ENCODE peak calls at places on chromosomes 16 and 17, in five cellular contexts. U is AG04450, H is ascending aorta, N is psoas muscle, J is tibial artery. D is an unnamed sample.
A peak's percentile ranks its signal among the peaks of the same experiment; 100 is the strongest.

GRCh38 chr17:1005361-1005946 is 8.5 kb downstream of the TIMM22 start:
- DNase-seq in N (peak; percentile 53), U (no peak), H (peak; percentile 83), J (peak; percentile 72), D (peak; percentile 20)

GRCh38 chr16:19555938-19556778 is 655 bp downstream of the VPS35L start:
- DNase-seq in U (no peak), H (no peak), N (no peak), J (no peak), D (peak; percentile 37)

GRCh38 chr16:85568519-85568918 is 44.6 kb upstream of the GSE1 start:
- DNase-seq in J (peak; percentile 74), H (no peak), N (no peak), U (no peak), D (no peak)

GRCh38 chr17:13728751-13729150 is 127.0 kb upstream of the HS3ST3A1 start:
- DNase-seq in J (no peak), H (no peak), N (no peak), U (no peak), D (no peak)

GRCh38 chr16:75377971-75378386 is 55.3 kb downstream of the CFDP1 start:
- DNase-seq in U (peak; percentile 63), J (no peak), H (no peak), N (no peak), D (peak; percentile 100)

GRCh38 chr17:29140631-29141483 is 39.3 kb downstream of the MYO18A start:
- DNase-seq in U (no peak), H (peak; percentile 73), J (no peak), N (no peak), D (peak; percentile 52)

GRCh38 chr16:87461466-87461975 is 31.3 kb downstream of the ZCCHC14 start:
- DNase-seq in H (peak; percentile 78), N (peak; percentile 37), U (no peak), J (peak; percentile 68), D (peak; percentile 52)

GRCh38 chr17:71441098-71441497 is 679.7 kb upstream of the SOX9 start:
- DNase-seq in U (peak; percentile 57), N (no peak), J (no peak), H (no peak), D (peak; percentile 82)

GRCh38 chr16:80976946-80977345 is 29.7 kb downstream of the CMC2 start:
- DNase-seq in U (no peak), H (no peak), N (no peak), J (no peak), D (no peak)

GRCh38 chr16:31428638-31429247 is 583 bp upstream of the COX6A2 start:
- DNase-seq in U (no peak), J (no peak), H (no peak), N (no peak), D (no peak)

GRCh38 chr17:10327640-10328039 is 45.2 kb downstream of the MYH13 start:
- DNase-seq in H (peak; percentile 76), N (peak; percentile 75), J (peak; percentile 85), U (no peak), D (peak; percentile 76)

GRCh38 chr16:85176541-85177447 is 64.5 kb upstream of the CIBAR2 start:
- DNase-seq in H (no peak), J (no peak), U (no peak), N (no peak), D (peak; percentile 61)

GRCh38 chr17:60421273-60422161 is 772 bp upstream of the CHCT1 start:
- DNase-seq in J (peak; percentile 67), H (peak; percentile 83), U (no peak), N (peak; percentile 78), D (peak; percentile 55)
- TF ChIP-seq CTCF in J (peak; percentile 86), H (peak; percentile 95), U (peak; percentile 81), N (peak; percentile 84), D (peak; percentile 81)

GRCh38 chr17:77145209-77145608 is 4.4 kb downstream of the SEC14L1 start:
- DNase-seq in H (peak; percentile 11), N (no peak), J (no peak), U (no peak), D (no peak)

GRCh38 chr17:77147357-77147801 is 6.6 kb downstream of the SEC14L1 start:
- DNase-seq in N (no peak), H (no peak), J (no peak), U (no peak), D (no peak)

GRCh38 chr17:77146882-77147281 is 6.1 kb downstream of the SEC14L1 start:
- DNase-seq in H (no peak), N (no peak), J (no peak), U (no peak), D (no peak)

GRCh38 chr17:77144227-77144626 is 3.5 kb downstream of the SEC14L1 start:
- DNase-seq in N (no peak), J (no peak), H (no peak), U (no peak), D (no peak)

DNA sequence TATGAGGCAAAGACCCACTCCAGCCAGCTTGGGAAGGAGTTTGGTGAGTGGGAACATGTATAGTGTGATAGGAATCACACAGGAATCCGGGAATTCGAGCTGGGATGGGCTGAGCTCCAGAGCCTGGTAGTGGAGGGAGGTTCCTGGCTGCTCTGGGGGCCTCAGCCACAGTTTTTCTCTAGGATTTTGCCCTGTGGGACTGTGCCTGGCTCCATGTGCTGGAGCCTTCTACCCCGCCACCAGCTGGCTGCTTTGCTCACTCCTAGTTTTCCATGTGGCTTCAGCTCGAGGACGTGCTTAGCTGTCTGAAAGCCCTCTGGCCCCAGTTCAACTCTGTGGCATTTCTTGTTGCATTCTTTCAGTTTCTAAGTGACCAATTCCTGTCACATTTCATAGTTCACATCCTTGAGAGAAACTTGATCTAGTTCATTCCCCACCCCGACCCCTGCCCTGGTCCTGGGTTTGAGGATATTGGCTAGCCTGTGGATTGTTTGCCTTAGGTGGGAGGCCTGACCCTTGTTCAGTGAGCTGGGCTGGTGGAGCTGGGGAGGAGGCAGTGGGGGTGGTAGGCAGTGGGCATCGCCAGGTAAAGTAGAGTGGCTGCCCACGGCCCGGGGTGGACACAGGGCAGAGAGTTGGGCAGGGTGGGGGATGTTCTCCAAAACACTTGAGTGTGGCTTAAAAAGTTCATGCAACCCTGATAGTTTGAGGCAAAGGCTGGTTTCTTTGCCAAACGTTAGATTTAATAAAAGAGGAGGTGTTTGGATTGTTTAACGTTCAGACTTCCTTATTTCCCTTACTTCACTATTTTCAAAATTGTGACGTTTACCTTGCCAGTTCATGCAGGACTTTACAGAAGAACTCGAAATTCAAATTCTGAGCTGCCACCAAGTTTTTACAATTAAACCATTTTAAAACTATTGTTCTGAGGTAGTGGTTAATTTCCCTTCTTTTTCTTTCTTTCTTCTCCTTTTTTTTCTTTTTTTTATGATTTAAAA is 5.2 kb downstream of the SEC14L1 start:
- DNase-seq in J (peak; percentile 76), U (no peak), N (peak; percentile 69), H (peak; percentile 88), D (peak; percentile 88)
- H3K4me3 ChIP-seq in J (peak overlapping the region; percentile 29), U (no peak overlapping the region), N (peak overlapping the region; percentile 54), H (peak overlapping the region; percentile 44), D (peak overlapping the region; percentile 17)

DNA sequence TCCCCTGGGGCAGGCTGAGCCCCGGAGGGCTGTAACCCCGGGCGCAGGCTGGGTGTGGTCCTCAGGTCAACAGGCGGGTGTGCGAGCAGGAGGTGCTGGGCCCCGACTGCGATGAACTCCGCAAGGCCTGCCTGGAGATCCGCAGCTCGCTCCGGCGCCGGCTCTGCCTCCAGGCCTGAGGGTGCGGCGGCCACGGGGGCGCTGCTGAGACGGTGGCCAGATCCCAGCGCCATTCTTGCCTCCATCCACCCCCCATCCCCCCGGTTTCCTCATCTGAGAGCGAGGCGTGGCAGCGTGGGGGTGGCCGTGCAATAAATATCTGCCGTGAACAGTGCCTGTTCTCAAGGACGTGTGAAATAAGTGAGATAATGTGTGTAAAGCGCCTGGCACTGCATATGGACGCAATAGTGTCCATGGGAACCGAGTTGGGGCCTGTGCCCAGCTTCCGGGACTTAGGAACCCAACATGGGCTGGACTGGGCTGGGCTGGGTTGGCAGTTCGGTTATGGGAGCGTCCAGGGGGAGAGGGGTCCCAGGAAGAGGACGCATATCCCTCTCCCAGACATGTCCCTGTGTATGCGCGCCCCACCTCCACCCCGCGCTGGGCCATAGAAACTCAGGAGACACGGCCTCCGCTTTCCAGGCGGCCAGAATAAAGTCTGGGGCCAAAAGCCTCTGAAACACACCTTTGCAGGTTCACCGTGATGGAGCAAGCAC is 15.0 kb downstream of the ZNF213 start:
- DNase-seq in U (no peak), N (peak; percentile 79), H (peak; percentile 79), J (peak; percentile 66), D (peak; percentile 76)
- TF ChIP-seq CTCF in U (peak; percentile 53), N (peak; percentile 21), H (peak; percentile 44), J (peak; percentile 30), D (peak; percentile 65)

DNA sequence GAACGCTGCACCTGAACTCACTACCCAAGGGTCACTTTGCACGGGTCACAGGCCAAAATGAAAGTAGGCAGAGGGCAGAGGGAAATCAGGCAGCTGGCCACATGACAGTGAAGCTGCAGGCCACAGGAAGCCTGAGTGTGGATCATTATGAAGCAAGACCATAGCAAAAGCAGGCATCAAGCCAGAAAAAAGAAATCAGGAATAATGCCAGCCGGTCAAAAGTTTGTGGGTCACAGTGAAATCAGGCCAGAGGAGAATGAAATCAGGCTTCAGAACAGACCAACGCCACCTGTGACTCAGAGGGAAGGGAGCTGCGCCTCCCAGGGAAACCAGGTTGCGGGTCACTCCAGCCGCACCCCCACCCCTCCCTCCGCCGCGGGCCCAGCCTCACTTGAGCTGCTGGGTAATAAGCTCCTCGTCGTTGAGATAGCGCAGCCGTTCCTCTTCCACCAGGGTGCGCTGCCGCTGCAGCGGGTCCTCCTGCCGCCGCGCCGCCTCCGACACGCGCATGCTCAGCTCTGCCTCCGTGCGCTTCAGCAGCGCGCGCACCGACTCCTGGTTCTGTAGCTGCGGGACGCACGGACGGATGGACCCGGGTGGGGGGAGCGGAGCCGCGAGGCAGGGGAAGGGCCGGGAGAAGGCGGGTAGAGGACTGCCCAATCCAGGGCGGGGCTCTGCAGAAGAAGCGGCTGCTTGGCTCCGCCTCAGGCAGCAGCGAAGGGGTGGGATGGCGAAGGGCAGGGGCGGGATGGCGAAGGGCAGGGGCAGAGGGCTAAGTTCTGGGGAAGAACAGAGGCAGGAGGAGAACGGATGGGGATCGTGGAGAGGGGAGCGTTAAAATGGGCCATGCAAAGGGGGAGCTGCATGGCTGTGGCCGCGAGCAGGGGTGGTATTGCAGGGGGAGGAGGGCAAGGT is 47.7 kb downstream of the SRCIN1 start:
- DNase-seq in U (peak; percentile 62), H (peak; percentile 93), N (peak; percentile 94), J (peak; percentile 86), D (peak; percentile 94)
- H3K4me3 ChIP-seq in U (peak overlapping the region; percentile 52), H (peak overlapping the region; percentile 58), N (peak overlapping the region; percentile 57), J (peak overlapping the region; percentile 52), D (peak overlapping the region; percentile 41)

DNA sequence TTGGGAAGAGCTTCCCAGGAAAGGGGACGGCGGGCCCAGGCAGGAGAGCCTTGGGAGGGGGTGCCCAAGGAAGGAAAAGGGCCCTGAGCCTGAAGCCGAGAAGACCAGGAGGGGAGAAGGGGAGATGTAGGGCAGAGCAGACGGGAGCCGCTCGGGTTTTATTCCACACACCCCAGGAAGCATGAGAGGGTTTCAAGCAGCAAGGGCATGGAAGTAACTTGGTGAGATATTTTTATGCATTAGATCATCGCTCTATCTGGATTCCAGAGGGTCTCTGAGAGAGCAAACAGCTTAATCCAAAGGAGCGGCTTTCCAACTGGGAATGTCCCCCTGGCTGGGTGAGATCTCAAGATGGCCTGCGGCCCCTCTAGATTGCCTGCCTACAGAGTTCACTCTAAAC is 171.0 kb downstream of the IRX3 start:
- DNase-seq in H (no peak), J (no peak), U (no peak), N (no peak), D (no peak)
- TF ChIP-seq CTCF in H (no peak), J (no peak), U (no peak), N (no peak), D (no peak)

D was measured in choroid plexus epithelial cell.